ENCODE peak calls at places on chromosome X, in five cellular contexts. G, D, S, A and B are unnamed samples.

GRCh38 chrX:67732864-67733263 is 189.0 kb downstream of the AR start:
- DNase-seq in S (no peak), A (no peak), D (no peak), G (no peak), B (no peak)

GRCh38 chrX:72273718-72274117 is 3.3 kb downstream of the RPS4X start:
- DNase-seq in G (no peak), A (no peak), D (no peak), S (no peak), B (peak; percentile 37)

GRCh38 chrX:41480508-41481260 is 33.5 kb downstream of the NYX start:
- DNase-seq in D (no peak), S (no peak), G (no peak), A (no peak), B (no peak)

GRCh38 chrX:103932133-103932532 is 30.3 kb upstream of the TMSB15B start:
- DNase-seq in D (no peak), G (no peak), S (no peak), A (no peak), B (no peak)

GRCh38 chrX:155871934-155872333 is 9.2 kb upstream of the VAMP7 start:
- DNase-seq in D (no peak), S (no peak), G (no peak), A (no peak), B (no peak)

GRCh38 chrX:51395807-51396728 is 63.4 kb downstream of the NUDT10 start:
- DNase-seq in A (no peak), D (peak; percentile 73), G (peak; percentile 20), S (no peak), B (no peak)

GRCh38 chrX:40207626-40208025 is 109.9 kb upstream of the BCOR start:
- DNase-seq in G (peak; percentile 44), S (no peak), A (no peak), D (no peak), B (peak; percentile 25)

GRCh38 chrX:15322472-15322871 is 7.0 kb upstream of the ASB11 start:
- DNase-seq in D (no peak), S (no peak), A (no peak), G (no peak), B (no peak)

GRCh38 chrX:148499638-148500427 is 584 bp upstream of the AFF2 start:
- DNase-seq in G (no peak), S (no peak), D (peak; percentile 8), A (no peak), B (no peak)

GRCh38 chrX:7109838-7110793 is 37.4 kb upstream of the STS start:
- DNase-seq in S (no peak), D (no peak), G (no peak), A (peak; percentile 15), B (no peak)

GRCh38 chrX:2928127-2928582 is 984 bp downstream of the ARSD start:
- DNase-seq in A (peak; percentile 85), D (peak; percentile 82), S (no peak), G (no peak), B (no peak)

GRCh38 chrX:118975831-118976598 is 1.6 kb downstream of the LONRF3 start:
- DNase-seq in S (peak; percentile 80), A (peak; percentile 44), G (peak; percentile 70), D (peak; percentile 32), B (no peak)

GRCh38 chrX:109783712-109784109 is 50.7 kb upstream of the ACSL4 start:
- DNase-seq in D (no peak), S (no peak), A (no peak), G (no peak), B (peak; percentile 50)

GRCh38 chrX:18994713-18995112 is 10.8 kb upstream of the PHKA2 start:
- DNase-seq in G (no peak), A (no peak), S (no peak), D (no peak), B (peak; percentile 70)

GRCh38 chrX:132603700-132604286 is 115.0 kb upstream of the MBNL3 start:
- DNase-seq in G (no peak), D (no peak), A (no peak), S (no peak), B (no peak)

GRCh38 chrX:9122504-9123245 is 88.7 kb upstream of the FAM9B start:
- DNase-seq in D (no peak), S (no peak), G (no peak), A (no peak), B (no peak)

GRCh38 chrX:47091149-47091775 is 13.0 kb downstream of the RGN start:
- DNase-seq in S (no peak), A (peak; percentile 39), D (peak; percentile 30), G (peak; percentile 11), B (no peak)

GRCh38 chrX:105267167-105267566 is 46.7 kb upstream of the TEX13A start:
- DNase-seq in A (no peak), D (no peak), S (no peak), G (no peak), B (no peak)

GRCh38 chrX:65601530-65602281 is 65.7 kb upstream of the MSN start:
- DNase-seq in D (no peak), S (peak; percentile 34), G (no peak), A (no peak), B (peak; percentile 54)

GRCh38 chrX:91257388-91257787 is 177.3 kb upstream of the PABPC5 start:
- DNase-seq in S (no peak), A (no peak), D (no peak), G (no peak), B (no peak)

GRCh38 chrX:97685753-97686152 is 802.0 kb downstream of the RPA4 start:
- DNase-seq in G (peak; percentile 17), S (peak; percentile 57), D (peak; percentile 44), A (peak; percentile 46), B (peak; percentile 12)

GRCh38 chrX:23483396-23483795 is 148.7 kb downstream of the PTCHD1 start:
- DNase-seq in G (no peak), S (no peak), D (no peak), A (no peak), B (no peak)

GRCh38 chrX:124217289-124218251 is 114.9 kb upstream of the TEX13D start:
- DNase-seq in G (peak; percentile 14), A (peak; percentile 67), D (peak; percentile 42), S (no peak), B (peak; percentile 83)

GRCh38 chrX:72042860-72043248 is 88.9 kb downstream of the RTL5 start:
- DNase-seq in D (no peak), A (no peak), G (no peak), S (no peak), B (no peak)

GRCh38 chrX:130702867-130703707 is 199.9 kb downstream of the ENOX2 start:
- DNase-seq in G (no peak), S (no peak), A (no peak), D (no peak), B (no peak)

GRCh38 chrX:93420635-93421034 is 252.7 kb downstream of the NAP1L3 start:
- DNase-seq in D (no peak), A (no peak), S (no peak), G (no peak), B (no peak)

GRCh38 chrX:7132335-7133035 is 15.0 kb upstream of the STS start:
- DNase-seq in D (peak; percentile 71), S (peak; percentile 79), G (peak; percentile 87), A (peak; percentile 42), B (peak; percentile 92)

GRCh38 chrX:103664363-103664762 is 22.1 kb downstream of the MORF4L2 start:
- DNase-seq in G (no peak), S (no peak), A (peak; percentile 38), D (peak; percentile 65), B (no peak)

DNA sequence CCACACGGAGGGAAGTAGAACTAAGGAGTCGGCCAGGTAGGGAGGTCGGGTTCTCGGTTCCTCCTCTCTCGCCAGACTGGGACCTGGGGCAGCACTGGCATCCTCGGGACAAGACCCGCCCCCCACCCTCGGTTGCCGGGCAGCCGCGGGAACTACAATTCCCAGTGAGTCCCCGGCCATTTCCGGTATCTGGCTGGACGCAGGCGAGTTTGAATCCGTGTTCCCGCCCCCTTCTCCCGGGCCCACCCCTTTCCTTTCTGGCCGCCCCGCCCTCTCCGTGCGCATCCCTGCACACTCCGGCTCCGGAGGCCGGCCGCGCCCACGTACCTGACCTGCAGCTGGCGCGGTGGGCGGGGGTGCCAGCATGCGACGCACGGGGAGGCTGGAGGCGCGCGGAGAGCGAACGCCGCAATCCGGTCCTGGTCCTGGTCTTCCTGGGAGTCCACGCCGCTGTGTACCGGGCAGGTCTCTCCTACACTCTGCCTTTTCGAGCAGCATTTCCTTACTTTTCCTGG is 10.2 kb upstream of the DLG3 start:
- DNase-seq in S (peak; percentile 89), D (peak; percentile 90), G (peak; percentile 91), A (peak; percentile 92), B (peak; percentile 76)
- H3K4me3 ChIP-seq in S (peak overlapping the region; percentile 72), D (peak overlapping the region; percentile 81), G (peak overlapping the region; percentile 75), A (peak overlapping the region; percentile 61), B (peak overlapping the region; percentile 61)

GRCh38 chrX:153662266-153662665 is 11.3 kb downstream of the PNCK start:
- DNase-seq in G (peak; percentile 76), S (peak; percentile 68), D (peak; percentile 81), A (peak; percentile 64), B (no peak)
- TF ChIP-seq EZH2 in G (no peak), S (peak; percentile 69), D (no peak), A (no peak), B (no peak)

GRCh38 chrX:79367907-79368306 is 773 bp upstream of the ITM2A start:
- DNase-seq in G (no peak), S (no peak), D (peak; percentile 9), A (no peak), B (no peak)

GRCh38 chrX:79366888-79367749 is at the start of gene ITM2A:
- DNase-seq in A (peak; percentile 58), G (peak; percentile 85), D (peak; percentile 55), S (peak; percentile 35), B (peak; percentile 19)

GRCh38 chrX:79364306-79364705 is 2.8 kb downstream of the ITM2A start:
- DNase-seq in A (no peak), G (no peak), S (no peak), D (no peak), B (no peak)

GRCh38 chrX:79365591-79365990 is 1.5 kb downstream of the ITM2A start:
- DNase-seq in G (no peak), S (no peak), A (no peak), D (no peak), B (no peak)

DNA sequence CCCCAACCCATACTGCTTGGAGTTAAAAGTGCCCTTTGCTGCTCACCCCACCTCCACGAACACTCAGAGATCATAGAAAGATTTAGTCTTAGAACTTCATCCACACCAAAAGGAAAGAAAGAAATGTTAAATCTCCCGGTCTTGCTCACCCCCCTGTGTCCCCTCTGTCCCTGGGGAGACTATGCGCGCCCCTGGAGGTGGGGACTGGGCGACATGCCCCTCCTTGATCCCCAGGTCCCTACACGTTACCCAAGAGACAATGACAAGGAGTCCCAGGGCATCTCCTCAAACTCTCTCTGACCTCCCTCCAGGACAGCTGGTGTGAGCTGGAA is 612 bp downstream of the ITM2A start:
- DNase-seq in G (no peak), D (no peak), S (no peak), A (no peak), B (no peak)
- H3K4me3 ChIP-seq in G (peak overlapping the region; percentile 52), D (peak overlapping the region; percentile 64), S (peak overlapping the region; percentile 24), A (peak overlapping the region; percentile 44), B (peak overlapping the region; percentile 58)

DNA sequence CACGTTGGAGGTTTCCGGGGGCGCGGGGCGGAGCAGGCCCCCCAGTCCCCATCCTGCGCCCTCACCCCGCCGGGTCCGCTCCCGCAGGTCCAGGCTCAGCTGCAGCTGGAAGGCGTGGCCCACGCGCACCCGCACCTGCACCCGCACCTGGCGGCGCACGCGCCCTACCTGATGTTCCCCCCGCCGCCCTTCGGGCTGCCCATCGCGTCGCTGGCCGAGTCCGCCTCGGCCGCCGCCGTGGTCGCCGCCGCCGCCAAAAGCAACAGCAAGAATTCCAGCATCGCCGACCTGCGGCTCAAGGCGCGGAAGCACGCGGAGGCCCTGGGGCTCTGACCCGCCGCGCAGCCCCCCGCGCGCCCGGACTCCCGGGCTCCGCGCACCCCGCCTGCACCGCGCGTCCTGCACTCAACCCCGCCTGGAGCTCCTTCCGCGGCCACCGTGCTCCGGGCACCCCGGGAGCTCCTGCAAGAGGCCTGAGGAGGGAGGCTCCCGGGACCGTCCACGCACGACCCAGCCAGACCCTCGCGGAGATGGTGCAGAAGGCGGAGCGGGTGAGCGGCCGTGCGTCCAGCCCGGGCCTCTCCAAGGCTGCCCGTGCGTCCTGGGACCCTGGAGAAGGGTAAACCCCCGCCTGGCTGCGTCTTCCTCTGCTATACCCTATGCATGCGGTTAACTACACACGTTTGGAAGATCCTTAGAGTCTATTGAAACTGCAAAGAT is 13.9 kb downstream of the SHOX start:
- DNase-seq in A (peak; percentile 73), G (no peak), S (no peak), D (peak; percentile 68), B (no peak)
- TF ChIP-seq EZH2 in A (peak; percentile 90), G (no peak), S (peak; percentile 35), D (no peak), B (no peak)